ENCODE peak calls at places on chromosomes 7 and 10, in nine cellular contexts. One of them, this sample, is unnamed.

GRCh38 chr10:51910189-51910588 is 210.8 kb upstream of the CSTF2T start:
- DNase-seq in transverse colon: no peak
- DNase-seq in astrocyte of the cerebellum: no peak
- DNase-seq in cardiac fibroblast: no peak
- DNase-seq in activated effector memory CD4-positive, alpha-beta T cell treated with Interleukin-2 at 50 U/mL for 16 hours: no peak
- DNase-seq in stimulated activated CD4-positive, alpha-beta T cell treated with anti-CD3 and anti-CD28 coated beads, Interleukin-1b, Interleukin-23, amount 100 ng/mL, for 4 hours: no peak
- DNase-seq in CD8-positive, alpha-beta T cell: no peak
- DNase-seq in cerebellar nuclear complex: no peak
- DNase-seq in nucleus accumbens: no peak
- DNase-seq in this sample: no peak

GRCh38 chr10:99235872-99236626 is 397 bp upstream of the HPSE2 start:
- DNase-seq in transverse colon: no peak
- DNase-seq in astrocyte of the cerebellum: no peak
- DNase-seq in cardiac fibroblast: peak
- DNase-seq in activated effector memory CD4-positive, alpha-beta T cell treated with Interleukin-2 at 50 U/mL for 16 hours: no peak
- DNase-seq in stimulated activated CD4-positive, alpha-beta T cell treated with anti-CD3 and anti-CD28 coated beads, Interleukin-1b, Interleukin-23, amount 100 ng/mL, for 4 hours: no peak
- DNase-seq in CD8-positive, alpha-beta T cell: no peak
- DNase-seq in cerebellar nuclear complex: no peak
- DNase-seq in nucleus accumbens: no peak
- DNase-seq in this sample: no peak

GRCh38 chr7:106284516-106285050 is at the start of gene NAMPT:
- DNase-seq in transverse colon: peak
- DNase-seq in astrocyte of the cerebellum: no peak
- DNase-seq in cardiac fibroblast: no peak
- DNase-seq in activated effector memory CD4-positive, alpha-beta T cell treated with Interleukin-2 at 50 U/mL for 16 hours: no peak
- DNase-seq in stimulated activated CD4-positive, alpha-beta T cell treated with anti-CD3 and anti-CD28 coated beads, Interleukin-1b, Interleukin-23, amount 100 ng/mL, for 4 hours: peak
- DNase-seq in CD8-positive, alpha-beta T cell: peak
- DNase-seq in cerebellar nuclear complex: no peak
- DNase-seq in nucleus accumbens: no peak
- DNase-seq in this sample: peak

GRCh38 chr10:73368238-73368637 is 9.6 kb upstream of the CFAP70 start:
- DNase-seq in transverse colon: no peak
- DNase-seq in astrocyte of the cerebellum: no peak
- DNase-seq in cardiac fibroblast: no peak
- DNase-seq in activated effector memory CD4-positive, alpha-beta T cell treated with Interleukin-2 at 50 U/mL for 16 hours: no peak
- DNase-seq in stimulated activated CD4-positive, alpha-beta T cell treated with anti-CD3 and anti-CD28 coated beads, Interleukin-1b, Interleukin-23, amount 100 ng/mL, for 4 hours: no peak
- DNase-seq in CD8-positive, alpha-beta T cell: no peak
- DNase-seq in cerebellar nuclear complex: no peak
- DNase-seq in nucleus accumbens: no peak
- DNase-seq in this sample: no peak

GRCh38 chr10:60140681-60141632 is 234.6 kb upstream of the CCDC6 start:
- DNase-seq in transverse colon: peak
- DNase-seq in astrocyte of the cerebellum: no peak
- DNase-seq in cardiac fibroblast: peak
- DNase-seq in activated effector memory CD4-positive, alpha-beta T cell treated with Interleukin-2 at 50 U/mL for 16 hours: no peak
- DNase-seq in stimulated activated CD4-positive, alpha-beta T cell treated with anti-CD3 and anti-CD28 coated beads, Interleukin-1b, Interleukin-23, amount 100 ng/mL, for 4 hours: no peak
- DNase-seq in CD8-positive, alpha-beta T cell: no peak
- DNase-seq in cerebellar nuclear complex: no peak
- DNase-seq in nucleus accumbens: no peak
- DNase-seq in this sample: no peak

GRCh38 chr7:139339025-139339424 is 2.1 kb upstream of the FMC1 start:
- DNase-seq in transverse colon: no peak
- DNase-seq in astrocyte of the cerebellum: no peak
- DNase-seq in cardiac fibroblast: no peak
- DNase-seq in activated effector memory CD4-positive, alpha-beta T cell treated with Interleukin-2 at 50 U/mL for 16 hours: no peak
- DNase-seq in stimulated activated CD4-positive, alpha-beta T cell treated with anti-CD3 and anti-CD28 coated beads, Interleukin-1b, Interleukin-23, amount 100 ng/mL, for 4 hours: no peak
- DNase-seq in CD8-positive, alpha-beta T cell: no peak
- DNase-seq in cerebellar nuclear complex: no peak
- DNase-seq in nucleus accumbens: no peak
- DNase-seq in this sample: no peak

GRCh38 chr7:69790915-69791473 is 192.7 kb downstream of the AUTS2 start:
- DNase-seq in transverse colon: no peak
- DNase-seq in astrocyte of the cerebellum: no peak
- DNase-seq in cardiac fibroblast: no peak
- DNase-seq in activated effector memory CD4-positive, alpha-beta T cell treated with Interleukin-2 at 50 U/mL for 16 hours: no peak
- DNase-seq in stimulated activated CD4-positive, alpha-beta T cell treated with anti-CD3 and anti-CD28 coated beads, Interleukin-1b, Interleukin-23, amount 100 ng/mL, for 4 hours: no peak
- DNase-seq in CD8-positive, alpha-beta T cell: no peak
- DNase-seq in cerebellar nuclear complex: no peak
- DNase-seq in nucleus accumbens: no peak
- DNase-seq in this sample: no peak

GRCh38 chr10:30897547-30897946 is 134.1 kb downstream of the ZNF438 start:
- DNase-seq in transverse colon: no peak
- DNase-seq in astrocyte of the cerebellum: no peak
- DNase-seq in cardiac fibroblast: no peak
- DNase-seq in activated effector memory CD4-positive, alpha-beta T cell treated with Interleukin-2 at 50 U/mL for 16 hours: no peak
- DNase-seq in stimulated activated CD4-positive, alpha-beta T cell treated with anti-CD3 and anti-CD28 coated beads, Interleukin-1b, Interleukin-23, amount 100 ng/mL, for 4 hours: no peak
- DNase-seq in CD8-positive, alpha-beta T cell: no peak
- DNase-seq in cerebellar nuclear complex: no peak
- DNase-seq in nucleus accumbens: no peak
- DNase-seq in this sample: no peak

GRCh38 chr7:139702811-139703467 is 74.9 kb downstream of the HIPK2 start:
- DNase-seq in transverse colon: peak
- DNase-seq in astrocyte of the cerebellum: no peak
- DNase-seq in cardiac fibroblast: no peak
- DNase-seq in activated effector memory CD4-positive, alpha-beta T cell treated with Interleukin-2 at 50 U/mL for 16 hours: no peak
- DNase-seq in stimulated activated CD4-positive, alpha-beta T cell treated with anti-CD3 and anti-CD28 coated beads, Interleukin-1b, Interleukin-23, amount 100 ng/mL, for 4 hours: no peak
- DNase-seq in CD8-positive, alpha-beta T cell: no peak
- DNase-seq in cerebellar nuclear complex: no peak
- DNase-seq in nucleus accumbens: no peak
- DNase-seq in this sample: no peak

GRCh38 chr10:51878695-51879094 is 179.3 kb upstream of the CSTF2T start:
- DNase-seq in transverse colon: no peak
- DNase-seq in astrocyte of the cerebellum: no peak
- DNase-seq in cardiac fibroblast: no peak
- DNase-seq in activated effector memory CD4-positive, alpha-beta T cell treated with Interleukin-2 at 50 U/mL for 16 hours: no peak
- DNase-seq in stimulated activated CD4-positive, alpha-beta T cell treated with anti-CD3 and anti-CD28 coated beads, Interleukin-1b, Interleukin-23, amount 100 ng/mL, for 4 hours: no peak
- DNase-seq in CD8-positive, alpha-beta T cell: no peak
- DNase-seq in cerebellar nuclear complex: no peak
- DNase-seq in nucleus accumbens: no peak
- DNase-seq in this sample: no peak

GRCh38 chr10:5545778-5546710 is 21.3 kb downstream of the CALML3 start:
- DNase-seq in transverse colon: peak
- DNase-seq in astrocyte of the cerebellum: peak
- DNase-seq in cardiac fibroblast: peak
- DNase-seq in activated effector memory CD4-positive, alpha-beta T cell treated with Interleukin-2 at 50 U/mL for 16 hours: no peak
- DNase-seq in stimulated activated CD4-positive, alpha-beta T cell treated with anti-CD3 and anti-CD28 coated beads, Interleukin-1b, Interleukin-23, amount 100 ng/mL, for 4 hours: no peak
- DNase-seq in CD8-positive, alpha-beta T cell: no peak
- DNase-seq in cerebellar nuclear complex: no peak
- DNase-seq in nucleus accumbens: no peak
- DNase-seq in this sample: peak

This sample was measured in MG63.